ENCODE peak calls at places on chromosomes 16 and 17, in seven cellular contexts. O is cardiac muscle cell, C is AG09319, K is A549, I is AG04450, E is dorsolateral prefrontal cortex, Q is uterus. Z is an unnamed sample.

GRCh38 chr16:14409563-14409962 is 220.5 kb downstream of the PARN start:
- DNase-seq in K (peak; percentile 92), O (peak; percentile 92), C (peak; percentile 82), E (no peak), I (peak; percentile 86), Q (no peak), Z (no peak)

GRCh38 chr17:77892031-77892430 is 66.5 kb upstream of the TNRC6C start:
- DNase-seq in C (no peak), O (no peak), K (no peak), E (no peak), I (no peak), Q (no peak), Z (no peak)

GRCh38 chr17:13885550-13885949 is 183.8 kb upstream of the COX10 start:
- DNase-seq in C (no peak), O (no peak), I (no peak), Q (no peak), K (no peak), E (no peak), Z (no peak)

GRCh38 chr16:27838536-27839175 is 224.9 kb downstream of the GSG1L start:
- DNase-seq in I (no peak), E (no peak), O (no peak), K (no peak), C (no peak), Q (no peak), Z (no peak)

GRCh38 chr17:76506408-76507328 is 5.4 kb upstream of the RHBDF2 start:
- DNase-seq in K (peak; percentile 71), E (peak; percentile 91), C (no peak), O (peak; percentile 71), I (no peak), Q (peak; percentile 86), Z (no peak)

GRCh38 chr16:54098247-54098646 is 188.3 kb downstream of the IRX3 start:
- DNase-seq in Q (no peak), I (no peak), C (no peak), O (no peak), K (no peak), E (no peak), Z (no peak)

GRCh38 chr16:67936876-67937605 is 391 bp upstream of the PSMB10 start:
- DNase-seq in Q (no peak), I (no peak), O (no peak), C (no peak), E (no peak), K (no peak), Z (no peak)

GRCh38 chr16:57624806-57625500 is 3.5 kb upstream of the ADGRG1 start:
- DNase-seq in I (no peak), E (peak; percentile 71), O (peak; percentile 32), K (no peak), C (no peak), Q (no peak), Z (no peak)

GRCh38 chr17:4788807-4789700 is at the start of gene GLTPD2:
- DNase-seq in Q (no peak), E (no peak), O (peak; percentile 11), C (no peak), I (no peak), K (no peak), Z (no peak)

GRCh38 chr17:45708707-45709290 is 75.3 kb upstream of the CRHR1 start:
- DNase-seq in Q (no peak), O (no peak), E (no peak), C (no peak), I (no peak), K (no peak), Z (no peak)

GRCh38 chr17:78114831-78115723 is 13.5 kb downstream of the TMC6 start:
- DNase-seq in E (peak; percentile 94), O (no peak), K (no peak), Q (no peak), I (no peak), C (no peak), Z (peak; percentile 96)

GRCh38 chr17:64773836-64774761 is 112.0 kb upstream of the SMURF2 start:
- DNase-seq in O (peak; percentile 66), K (peak; percentile 85), I (peak; percentile 18), Q (no peak), E (peak; percentile 35), C (peak; percentile 7), Z (peak; percentile 61)
- TF ChIP-seq CTCF in O (peak; percentile 53), K (peak; percentile 73), I (peak; percentile 66), Q (no peak), E (no peak), C (peak; percentile 36), Z (peak; percentile 68)

GRCh38 chr17:68429881-68430280 is 27.4 kb downstream of the WIPI1 start:
- DNase-seq in C (no peak), Q (no peak), E (no peak), K (no peak), I (no peak), O (no peak), Z (no peak)

GRCh38 chr17:68433211-68433610 is 24.1 kb downstream of the WIPI1 start:
- DNase-seq in C (no peak), E (no peak), I (no peak), K (no peak), Q (no peak), O (no peak), Z (no peak)

GRCh38 chr17:68432086-68432864 is 25.0 kb downstream of the WIPI1 start:
- DNase-seq in I (no peak), E (no peak), Q (no peak), C (no peak), K (no peak), O (no peak), Z (no peak)

GRCh38 chr17:68431045-68431608 is 26.2 kb downstream of the WIPI1 start:
- DNase-seq in K (no peak), Q (no peak), C (no peak), E (no peak), I (no peak), O (no peak), Z (no peak)

DNA sequence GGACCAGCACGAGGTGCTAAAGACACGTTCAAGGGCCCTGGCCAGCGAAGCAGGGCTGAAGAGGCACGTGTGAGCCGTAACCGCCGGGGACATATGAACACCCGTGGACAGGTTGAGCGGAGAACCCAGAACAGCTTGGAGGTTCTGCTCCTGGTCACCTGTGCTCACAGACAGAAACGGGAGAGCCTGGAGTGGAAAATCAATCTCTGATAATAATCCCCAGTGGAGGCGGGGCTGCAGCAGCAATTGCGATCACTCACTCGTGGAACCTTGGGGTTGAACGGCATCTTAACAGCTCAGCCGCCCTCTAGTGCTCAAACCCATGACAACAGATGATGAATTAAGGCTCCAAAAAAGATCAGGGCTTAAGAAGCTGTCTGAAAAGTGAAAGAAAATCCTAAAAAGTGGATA is 25.6 kb downstream of the WIPI1 start:
- DNase-seq in K (peak; percentile 50), I (no peak), C (no peak), Q (no peak), E (no peak), O (peak; percentile 52), Z (no peak)
- TF ChIP-seq CTCF in K (peak; percentile 44), I (peak; percentile 38), C (peak; percentile 27), Q (peak; percentile 28), E (no peak), O (peak; percentile 27), Z (peak; percentile 35)

DNA sequence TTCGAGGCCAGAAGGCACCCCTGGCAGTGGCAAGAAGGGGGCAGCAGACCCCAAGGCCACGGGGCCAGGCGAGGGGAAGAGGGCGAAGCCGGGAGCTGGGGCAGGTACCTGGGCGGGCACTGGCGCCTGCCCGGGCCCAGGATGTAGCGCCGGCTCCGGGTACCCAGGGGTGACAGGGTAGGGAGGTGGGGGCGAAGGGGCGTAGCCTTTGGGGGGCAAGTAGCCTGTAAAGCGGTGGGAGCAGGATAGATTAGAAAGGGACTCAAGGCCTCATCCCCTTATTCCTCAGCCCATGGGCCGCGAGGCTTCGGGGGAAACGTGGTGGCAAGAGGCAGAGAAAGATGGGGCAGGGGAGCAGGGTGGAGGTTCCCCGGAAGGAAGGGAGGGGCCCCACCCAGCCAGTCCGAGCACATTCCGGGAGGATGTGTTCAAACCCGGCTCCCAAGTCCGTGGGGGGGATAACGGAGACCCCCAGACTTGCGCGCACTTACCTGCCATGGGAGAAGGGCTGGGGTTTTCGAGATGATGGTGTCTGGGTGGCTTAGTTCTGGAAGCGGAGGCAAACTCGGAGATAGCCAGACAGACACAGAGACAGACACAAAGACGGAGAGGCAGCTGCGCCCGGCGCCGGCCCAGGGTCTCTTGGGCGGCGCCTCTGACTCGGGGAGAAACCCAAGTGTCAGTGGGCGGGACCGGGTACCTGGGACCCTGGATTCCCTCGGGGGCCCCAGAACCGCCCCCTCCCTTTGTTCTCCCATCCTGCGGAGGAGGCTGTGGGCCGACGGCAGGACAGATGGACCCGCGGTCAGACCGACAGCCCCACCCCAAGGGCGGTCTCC is 493 bp downstream of the PLSCR3 start:
- DNase-seq in I (no peak), Q (no peak), E (no peak), O (peak; percentile 16), C (no peak), K (no peak), Z (no peak)
- TF ChIP-seq CTCF in I (no peak), Q (no peak), E (no peak), O (no peak), C (peak; percentile 9), K (no peak), Z (no peak)

DNA sequence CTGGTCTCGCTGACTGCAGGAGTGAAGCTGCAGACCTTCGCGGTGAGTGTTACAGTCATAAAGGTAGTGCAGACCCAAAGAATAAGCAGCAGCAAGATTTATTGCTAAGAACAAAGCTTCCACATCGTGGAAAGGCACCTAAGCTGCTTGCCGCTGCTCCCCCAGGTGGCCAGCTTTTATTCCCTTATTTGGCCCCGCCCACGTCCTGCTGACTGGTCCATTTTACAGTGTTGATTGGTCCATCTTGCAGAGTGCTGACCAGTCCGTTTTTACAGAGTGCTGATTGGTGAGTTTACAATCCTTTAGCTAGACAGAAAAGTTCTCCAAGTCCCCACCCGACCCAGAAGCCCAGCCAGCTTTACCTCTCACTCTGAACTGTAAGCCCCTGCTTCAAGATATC is 227.8 kb downstream of the ABCC12 start:
- DNase-seq in K (peak; percentile 45), C (no peak), I (no peak), E (no peak), O (no peak), Q (no peak), Z (no peak)
- TF ChIP-seq CTCF in K (no peak), C (no peak), I (no peak), E (no peak), O (no peak), Q (no peak), Z (no peak)

GRCh38 chr17:82386881-82387498 is 15.4 kb downstream of the UTS2R start:
- DNase-seq in I (no peak), K (no peak), Q (no peak), O (no peak), C (no peak), E (no peak), Z (no peak)

GRCh38 chr17:82385559-82386255 is 14.1 kb downstream of the UTS2R start:
- DNase-seq in I (no peak), K (no peak), C (no peak), E (no peak), Q (no peak), O (no peak), Z (no peak)

GRCh38 chr17:82387577-82388106 is 16.1 kb downstream of the UTS2R start:
- DNase-seq in E (no peak), C (no peak), I (no peak), Q (no peak), O (no peak), K (no peak), Z (no peak)

GRCh38 chr17:82384730-82385429 is 13.3 kb downstream of the UTS2R start:
- DNase-seq in K (peak; percentile 60), E (no peak), Q (no peak), C (peak; percentile 16), I (no peak), O (no peak), Z (peak; percentile 91)

GRCh38 chr17:82386256-82386831 is 14.8 kb downstream of the UTS2R start:
- DNase-seq in Q (peak; percentile 65), O (no peak), C (no peak), E (no peak), I (no peak), K (no peak), Z (no peak)
- TF ChIP-seq CTCF in Q (no peak), O (no peak), C (no peak), E (no peak), I (no peak), K (no peak), Z (no peak)